ENCODE peak calls at places on chromosomes 2 and 18, in seven cellular contexts. D is effector CD8-positive, alpha-beta T cell; F is GM06990; Z is activated gamma-delta T cell treated with anti-CD3 and anti-CD28 coated beads, Interleukin-2, amount 50 U/mL, for 16 hours; M is stomach; V is MCF 10A; P is ovary. H is an unnamed sample.

GRCh38 chr2:6071536-6071935 is 379.4 kb downstream of the SOX11 start:
- DNase-seq in D (no peak), P (no peak), V (no peak), Z (no peak), M (no peak), F (no peak), H (no peak)

GRCh38 chr2:48829036-48829435 is 73.5 kb upstream of the LHCGR start:
- DNase-seq in P (no peak), D (no peak), Z (no peak), F (no peak), M (no peak), V (no peak), H (no peak)

GRCh38 chr2:120605231-120605935 is 130.3 kb upstream of the GLI2 start:
- DNase-seq in F (no peak), M (no peak), V (no peak), D (no peak), P (no peak), Z (no peak), H (no peak)

GRCh38 chr2:218145124-218145523 is 19.3 kb downstream of the CXCR2 start:
- DNase-seq in P (no peak), Z (no peak), M (peak), F (no peak), D (no peak), V (peak), H (no peak)

GRCh38 chr2:234981197-234982095 is 29.6 kb downstream of the SH3BP4 start:
- DNase-seq in D (no peak), Z (no peak), V (peak), M (peak), P (peak), F (no peak), H (peak)

GRCh38 chr2:143410097-143410897 is 281.1 kb downstream of the ARHGAP15 start:
- DNase-seq in D (no peak), F (no peak), Z (no peak), P (no peak), M (no peak), V (no peak), H (no peak)

GRCh38 chr2:127917916-127918315 is 32.2 kb upstream of the AMMECR1L start:
- DNase-seq in V (no peak), M (no peak), P (no peak), D (no peak), Z (no peak), F (no peak), H (no peak)

GRCh38 chr2:28286678-28287077 is 106.0 kb upstream of the FOSL2 start:
- DNase-seq in F (no peak), M (no peak), Z (no peak), P (no peak), V (no peak), D (no peak), H (no peak)

GRCh38 chr2:45843136-45843535 is 191.7 kb downstream of the PRKCE start:
- DNase-seq in Z (no peak), F (peak), M (no peak), D (no peak), V (no peak), P (no peak), H (no peak)

GRCh38 chr2:65142515-65142914 is 12.6 kb upstream of the RAB1A start:
- DNase-seq in M (no peak), P (no peak), F (no peak), V (peak), Z (no peak), D (no peak), H (no peak)

GRCh38 chr18:74139888-74140287 is 7.7 kb downstream of the FBXO15 start:
- DNase-seq in D (no peak), M (no peak), P (no peak), V (peak), Z (no peak), F (no peak), H (no peak)

GRCh38 chr2:100945930-100946607 is 56.0 kb upstream of the RPL31 start:
- DNase-seq in F (no peak), D (no peak), M (peak), P (no peak), V (no peak), Z (no peak), H (no peak)

GRCh38 chr2:215900203-215900611 is 113.1 kb downstream of the MREG start:
- DNase-seq in D (no peak), P (no peak), M (no peak), F (no peak), Z (no peak), V (peak), H (peak)

GRCh38 chr2:19365126-19365525 is 6.7 kb upstream of the OSR1 start:
- DNase-seq in F (no peak), D (no peak), Z (no peak), M (no peak), V (no peak), P (no peak), H (no peak)

H was measured in psoas muscle.